ENCODE peak calls at places on chromosomes 5 and 9, in five cellular contexts. T is stomach, L is spleen, J is K562, P is prostate gland. Y is an unnamed sample.

GRCh38 chr5:177539411-177539810 is 15.0 kb downstream of the FAM193B start:
- DNase-seq in T (no peak), L (no peak), J (no peak), P (no peak), Y (no peak)

GRCh38 chr5:105953616-105954015 is 1717.1 kb downstream of the EFNA5 start:
- DNase-seq in T (no peak), L (no peak), J (no peak), P (no peak), Y (no peak)

GRCh38 chr9:121684381-121685145 is 33.1 kb downstream of the DAB2IP start:
- DNase-seq in T (peak), L (peak), J (peak), P (no peak), Y (peak)

GRCh38 chr5:136769900-136770684 is 404.7 kb upstream of the TRPC7 start:
- DNase-seq in T (peak), L (no peak), J (peak), P (peak), Y (peak)

GRCh38 chr9:89952401-89952800 is 347.6 kb downstream of the GADD45G start:
- DNase-seq in T (no peak), L (no peak), J (no peak), P (no peak), Y (no peak)

GRCh38 chr5:31819926-31820516 is 181.1 kb downstream of the PDZD2 start:
- DNase-seq in T (no peak), L (no peak), J (no peak), P (no peak), Y (no peak)

GRCh38 chr9:114006155-114006550 is 71.9 kb downstream of the AMBP start:
- DNase-seq in T (no peak), L (peak), J (no peak), P (no peak), Y (peak)

GRCh38 chr5:75471193-75471592 is 40.2 kb downstream of the CERT1 start:
- DNase-seq in T (no peak), L (no peak), J (no peak), P (no peak), Y (no peak)

GRCh38 chr9:78054180-78054579 is 22.6 kb upstream of the GNAQ start:
- DNase-seq in T (no peak), L (no peak), J (no peak), P (no peak), Y (no peak)

GRCh38 chr9:113599647-113600476 is 136.3 kb downstream of the RGS3 start:
- DNase-seq in T (no peak), L (peak), J (no peak), P (no peak), Y (no peak)

GRCh38 chr5:179614745-179615144 is 8.7 kb downstream of the HNRNPH1 start:
- DNase-seq in T (no peak), L (peak), J (no peak), P (no peak), Y (peak)
- TF ChIP-seq POLR2A in T (no peak), L (no peak), J (no peak), P (no peak), Y (no peak)

GRCh38 chr9:136547508-136548215 is 1.8 kb upstream of the NOTCH1 start:
- DNase-seq in T (no peak), L (no peak), J (no peak), P (no peak), Y (no peak)

GRCh38 chr9:136544549-136545064 is 1.2 kb downstream of the NOTCH1 start:
- DNase-seq in T (peak), L (peak), J (peak), P (peak), Y (peak)

GRCh38 chr9:136545065-136545965 is 533 bp downstream of the NOTCH1 start:
- DNase-seq in T (no peak), L (peak), J (peak), P (no peak), Y (no peak)

GRCh38 chr9:136546697-136547481 is 1.0 kb upstream of the NOTCH1 start:
- DNase-seq in T (peak), L (no peak), J (peak), P (peak), Y (peak)

GRCh38 chr9:136545966-136546696 is at the start of gene NOTCH1:
- DNase-seq in T (peak), L (peak), J (peak), P (peak), Y (peak)
- TF ChIP-seq POLR2AphosphoS5 in T (peak), L (peak), J (no peak), P (peak), Y (peak)

DNA sequence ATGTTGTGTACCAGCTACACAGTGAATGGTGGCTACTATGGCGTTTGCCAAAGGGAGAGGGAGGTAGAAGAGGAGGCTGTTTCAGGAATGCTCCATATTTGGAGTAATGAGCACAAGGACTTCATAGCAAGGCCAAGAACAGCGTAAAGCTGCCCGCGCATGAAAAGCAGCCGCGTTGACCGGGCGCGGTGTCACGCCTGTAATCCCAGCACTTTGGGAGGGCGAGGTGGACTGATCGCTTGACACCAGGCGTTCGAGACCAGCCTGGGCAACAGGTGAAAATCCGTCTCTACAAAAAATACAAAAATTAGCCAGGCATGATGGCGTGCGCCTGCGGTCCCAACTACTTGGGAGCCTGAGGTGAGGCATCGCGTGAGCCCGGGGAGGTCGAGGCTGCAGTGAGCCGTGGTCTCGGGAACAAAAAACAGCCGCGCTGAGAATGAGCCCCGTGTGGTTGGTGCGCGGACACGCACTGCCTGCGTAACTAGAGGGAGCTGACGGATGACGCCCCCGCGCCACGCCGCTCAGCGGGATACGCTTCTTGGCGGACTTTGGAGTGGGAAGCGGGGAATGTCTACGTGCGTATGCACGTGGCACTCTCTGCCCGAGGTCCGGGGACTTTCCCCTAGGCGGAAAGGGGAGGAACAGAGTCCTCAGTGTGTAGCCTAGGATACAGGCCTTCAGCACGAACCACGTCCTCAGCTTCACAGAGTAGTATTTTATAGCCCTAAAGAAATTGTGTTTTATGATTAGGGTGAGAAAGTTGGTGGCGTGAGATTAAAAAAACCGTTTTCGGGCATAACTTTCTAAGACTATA is at the start of gene RMRP:
- DNase-seq in T (peak), L (peak), J (peak), P (peak), Y (peak)
- TF ChIP-seq POLR2A in T (no peak), L (peak), J (peak), P (peak), Y (peak)

GRCh38 chr5:175575301-175575700 is 82.6 kb upstream of the HRH2 start:
- DNase-seq in T (no peak), L (no peak), J (no peak), P (no peak), Y (no peak)

GRCh38 chr5:175576591-175576990 is 81.3 kb upstream of the HRH2 start:
- DNase-seq in T (no peak), L (no peak), J (no peak), P (no peak), Y (no peak)

GRCh38 chr5:175572922-175573321 is 84.9 kb upstream of the HRH2 start:
- DNase-seq in T (no peak), L (no peak), J (no peak), P (no peak), Y (no peak)

GRCh38 chr5:175573493-175574269 is 84.2 kb upstream of the HRH2 start:
- DNase-seq in T (no peak), L (no peak), J (no peak), P (no peak), Y (no peak)

DNA sequence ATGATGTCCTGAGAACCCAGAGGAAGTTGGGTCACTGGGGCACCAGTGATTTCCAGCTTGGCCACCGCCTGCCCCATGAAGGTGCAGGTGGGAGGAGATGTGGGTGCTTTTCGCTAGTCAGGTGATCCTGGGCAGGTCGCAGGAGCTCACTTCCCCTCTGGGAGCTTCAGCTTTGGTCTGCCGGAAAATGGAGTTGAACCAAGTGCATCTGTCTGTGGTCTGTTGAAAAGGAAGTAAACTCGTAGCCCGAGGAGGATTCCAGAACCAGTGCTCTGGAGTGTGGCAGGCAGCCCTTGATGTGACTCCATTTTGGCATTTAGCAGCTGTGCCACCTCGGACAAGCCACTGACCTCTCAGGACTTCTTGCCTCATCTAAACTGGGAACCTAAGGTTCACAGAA is 81.8 kb upstream of the HRH2 start:
- DNase-seq in T (no peak), L (no peak), J (no peak), P (no peak), Y (no peak)
- TF ChIP-seq POLR2AphosphoS5 in T (no peak), L (no peak), J (no peak), P (no peak), Y (no peak)

GRCh38 chr5:60178101-60178500 is 284.6 kb upstream of the PDE4D start:
- DNase-seq in T (no peak), L (no peak), J (no peak), P (no peak), Y (no peak)

GRCh38 chr5:60173672-60174071 is 280.1 kb upstream of the PDE4D start:
- DNase-seq in T (no peak), L (no peak), J (no peak), P (no peak), Y (no peak)

GRCh38 chr5:60177596-60177995 is 284.1 kb upstream of the PDE4D start:
- DNase-seq in T (no peak), L (no peak), J (no peak), P (no peak), Y (no peak)
- TF ChIP-seq POLR2A in T (no peak), L (no peak), J (no peak), P (no peak), Y (no peak)

GRCh38 chr9:129145316-129145715 is 32.7 kb downstream of the IER5L start:
- DNase-seq in T (no peak), L (no peak), J (no peak), P (no peak), Y (no peak)

GRCh38 chr9:129143461-129143927 is 32.3 kb downstream of the PTPA start:
- DNase-seq in T (no peak), L (peak), J (peak), P (no peak), Y (peak)

GRCh38 chr9:129148463-129149204 is 29.4 kb downstream of the IER5L start:
- DNase-seq in T (no peak), L (no peak), J (no peak), P (no peak), Y (no peak)

GRCh38 chr9:129146441-129146933 is 31.6 kb downstream of the IER5L start:
- DNase-seq in T (no peak), L (no peak), J (no peak), P (no peak), Y (peak)

DNA sequence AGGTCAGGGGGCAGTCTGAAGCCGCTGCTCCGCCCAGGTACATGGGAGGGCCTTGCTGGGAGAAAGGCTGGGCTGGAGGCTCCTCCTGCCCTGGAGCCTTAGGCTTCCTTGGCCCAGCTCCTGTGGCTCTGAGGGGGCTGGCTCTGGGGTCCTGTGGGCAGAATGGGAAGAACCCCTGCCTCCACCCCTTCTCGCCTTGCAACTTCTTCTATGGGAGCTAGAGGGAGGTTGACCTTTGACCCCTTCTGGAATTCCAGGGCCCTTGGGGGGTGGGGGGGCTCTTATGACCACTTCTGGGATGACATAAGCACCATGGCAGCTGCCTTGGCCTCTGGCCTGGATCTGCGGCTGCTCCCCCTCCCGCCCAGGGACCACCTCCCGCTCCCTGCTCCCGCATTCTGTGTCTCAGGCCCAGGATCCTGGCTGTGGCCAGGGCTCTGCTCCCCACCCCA is 32.2 kb downstream of the IER5L start:
- DNase-seq in T (no peak), L (no peak), J (no peak), P (no peak), Y (peak)
- TF ChIP-seq POLR2AphosphoS5 in T (no peak), L (no peak), J (no peak), P (no peak), Y (peak)

GRCh38 chr9:4740623-4741364 is at the start of gene AK3:
- DNase-seq in T (peak), L (peak), J (peak), P (peak), Y (peak)
- TF ChIP-seq POLR2A in T (no peak), L (peak), J (peak), P (peak), Y (no peak)

DNA sequence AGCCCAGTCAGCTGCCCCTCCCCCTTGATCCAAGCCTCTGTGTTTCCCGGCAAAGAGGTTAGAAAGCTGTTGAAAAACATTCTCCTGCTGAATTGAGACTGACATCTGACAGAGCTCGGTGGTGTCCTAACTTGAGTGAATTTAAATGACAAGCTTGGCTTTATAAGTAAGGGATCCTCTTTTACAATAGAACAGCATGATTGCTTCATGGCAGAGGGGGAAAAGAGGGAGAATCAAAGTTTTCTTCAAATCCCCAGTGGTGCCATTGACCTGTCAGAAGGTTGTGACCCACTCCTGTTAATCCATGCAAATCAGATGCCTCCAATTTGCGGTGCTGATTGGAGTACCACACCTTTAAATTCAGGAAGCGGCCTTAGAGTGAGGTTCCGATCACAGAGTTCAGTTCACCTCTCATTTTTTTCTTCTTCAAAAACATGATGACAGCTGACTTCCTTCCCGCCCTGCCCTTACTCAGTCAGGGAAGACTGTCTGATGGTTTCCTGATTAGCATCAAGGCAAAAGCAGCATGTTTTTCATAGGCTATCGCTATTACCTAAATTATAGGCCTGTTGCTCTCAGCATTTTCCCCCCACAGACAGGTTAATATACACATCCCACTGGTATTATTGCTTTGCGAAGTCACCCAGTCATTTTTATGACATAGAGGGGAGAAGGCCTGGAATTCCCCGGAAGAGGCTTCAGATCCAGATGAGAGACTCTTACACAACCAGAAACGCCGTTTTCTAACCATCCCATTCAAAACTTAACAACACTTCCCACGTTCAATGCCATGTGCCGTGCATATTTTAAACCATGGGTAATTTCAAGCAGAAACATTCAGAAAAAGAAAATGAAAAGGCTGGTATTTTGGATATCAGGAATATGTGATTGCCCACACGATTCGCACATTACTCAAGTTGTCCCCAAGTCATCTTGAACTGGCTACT is 141.4 kb downstream of the EBF1 start:
- DNase-seq in T (no peak), L (no peak), J (no peak), P (no peak), Y (no peak)
- TF ChIP-seq POLR2AphosphoS5 in T (no peak), L (peak), J (no peak), P (no peak), Y (no peak)

GRCh38 chr9:97529363-97530076 is 28.1 kb downstream of the TMOD1 start:
- DNase-seq in T (no peak), L (no peak), J (no peak), P (no peak), Y (peak)
- TF ChIP-seq POLR2A in T (no peak), L (no peak), J (no peak), P (no peak), Y (no peak)